ENCODE peak calls at places on chromosome 4, in four cellular contexts. F, C, S and Y are unnamed samples. For H3K4me1, the result is how much of the 10 kb centered on the place peaks cover.

GRCh38 chr4:100641326-100641725 is 123.5 kb upstream of the EMCN start:
- DNase-seq in S (no peak), C (no peak), F (no peak), Y (no peak)

GRCh38 chr4:77052352-77052751 is 23.4 kb downstream of the CCNI start:
- DNase-seq in C (peak), F (peak), S (no peak), Y (peak)

GRCh38 chr4:77082886-77083608 is 7.3 kb upstream of the CCNI start:
- DNase-seq in C (no peak), F (no peak), S (no peak), Y (no peak)

GRCh38 chr4:176359590-176359989 is 39.8 kb downstream of the SPCS3 start:
- DNase-seq in C (no peak), F (no peak), S (no peak), Y (no peak)

GRCh38 chr4:86442881-86443280 is 83.0 kb upstream of the MAPK10 start:
- DNase-seq in C (no peak), S (no peak), F (no peak), Y (no peak)

GRCh38 chr4:82201805-82202636 is 171.8 kb downstream of the HNRNPD start:
- DNase-seq in S (no peak), C (peak), F (peak), Y (peak)

GRCh38 chr4:183335369-183335940 is 13.2 kb upstream of the CLDN24 start:
- DNase-seq in F (no peak), S (no peak), C (no peak), Y (peak)

GRCh38 chr4:169239236-169239905 is 31.4 kb downstream of the SH3RF1 start:
- DNase-seq in S (no peak), C (no peak), F (no peak), Y (no peak)

GRCh38 chr4:8585186-8585585 is 5.0 kb downstream of the GPR78 start:
- DNase-seq in F (no peak), S (peak), C (peak), Y (no peak)

GRCh38 chr4:80202190-80202711 is 4.9 kb downstream of the PRDM8 start:
- DNase-seq in C (peak), F (peak), S (peak), Y (peak)

GRCh38 chr4:41185614-41186609 is 28.4 kb downstream of the APBB2 start:
- DNase-seq in S (no peak), C (no peak), F (no peak), Y (no peak)

GRCh38 chr4:169404959-169405358 is 134.2 kb upstream of the SH3RF1 start:
- DNase-seq in C (no peak), S (no peak), F (no peak), Y (no peak)

GRCh38 chr4:4840351-4840750 is 19.1 kb upstream of the MSX1 start:
- DNase-seq in C (no peak), F (no peak), S (no peak), Y (no peak)

GRCh38 chr4:83644677-83645639 is 109.0 kb downstream of the GPAT3 start:
- DNase-seq in C (peak), S (no peak), F (peak), Y (peak)

GRCh38 chr4:57373971-57374370 is 263.8 kb upstream of the IGFBP7 start:
- DNase-seq in F (no peak), S (no peak), C (no peak), Y (no peak)
- H3K4me3 ChIP-seq in F (no peak), S (no peak), C (no peak), Y (no peak)

GRCh38 chr4:92344216-92344615 is 40.5 kb downstream of the GRID2 start:
- DNase-seq in S (no peak), F (no peak), C (no peak), Y (no peak)
- H3K4me1 ChIP-seq in S (under half), F (under half), C (under half), Y (under half)

GRCh38 chr4:124334119-124334518 is 378.4 kb downstream of the ANKRD50 start:
- DNase-seq in F (no peak), S (no peak), C (peak), Y (peak)
- TF ChIP-seq CTCF in F (no peak), S (peak), C (peak), Y (peak)

GRCh38 chr4:119743644-119744043 is 115.0 kb upstream of the PDE5A start:
- DNase-seq in S (no peak), C (no peak), F (no peak), Y (no peak)

GRCh38 chr4:119748853-119749252 is 120.2 kb upstream of the PDE5A start:
- DNase-seq in F (no peak), S (no peak), C (no peak), Y (no peak)

GRCh38 chr4:119744580-119744979 is 116.0 kb upstream of the PDE5A start:
- DNase-seq in F (no peak), S (no peak), C (no peak), Y (no peak)

GRCh38 chr4:119750048-119750447 is 121.4 kb upstream of the PDE5A start:
- DNase-seq in C (no peak), F (no peak), S (no peak), Y (no peak)

DNA sequence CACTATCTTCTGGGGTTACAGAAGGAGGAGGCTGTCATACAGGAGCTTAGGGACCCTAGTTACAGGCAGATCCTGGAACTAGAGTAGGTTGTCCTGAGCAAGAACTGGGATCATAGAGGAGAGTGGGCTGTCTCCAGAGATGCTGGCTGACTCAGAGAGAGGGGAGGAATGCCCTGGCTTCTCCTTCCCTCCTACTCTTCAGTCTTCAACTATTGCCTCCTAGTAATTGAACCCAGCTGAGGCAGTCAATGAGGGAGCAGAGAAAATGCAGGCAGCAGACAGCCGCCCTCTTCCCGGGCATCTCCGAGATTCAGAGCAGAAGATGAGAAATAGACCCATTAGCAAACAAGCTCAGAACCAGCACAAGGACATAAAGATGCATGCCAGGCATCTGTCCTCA is 118.3 kb upstream of the PDE5A start:
- DNase-seq in C (no peak), F (no peak), S (no peak), Y (no peak)
- H3K4me3 ChIP-seq in C (no peak), F (no peak), S (no peak), Y (no peak)

GRCh38 chr4:2858451-2859217 is 15.0 kb downstream of the ADD1 start:
- DNase-seq in F (no peak), C (no peak), S (no peak), Y (peak)

GRCh38 chr4:2855584-2855983 is 11.9 kb downstream of the ADD1 start:
- DNase-seq in F (no peak), S (no peak), C (no peak), Y (no peak)

GRCh38 chr4:2857349-2857927 is 13.8 kb downstream of the ADD1 start:
- DNase-seq in S (no peak), F (no peak), C (no peak), Y (no peak)

GRCh38 chr4:2859514-2859913 is 15.9 kb downstream of the ADD1 start:
- DNase-seq in F (no peak), S (no peak), C (no peak), Y (no peak)

GRCh38 chr4:2856266-2856665 is 12.6 kb downstream of the ADD1 start:
- DNase-seq in S (no peak), F (no peak), C (no peak), Y (no peak)
- H3K4me1 ChIP-seq in S (under half), F (half or more), C (half or more), Y (under half)

GRCh38 chr4:26197018-26197779 is 123.6 kb upstream of the RBPJ start:
- DNase-seq in S (no peak), C (no peak), F (peak), Y (no peak)

GRCh38 chr4:26194764-26195163 is 126.0 kb upstream of the RBPJ start:
- DNase-seq in C (no peak), F (no peak), S (no peak), Y (no peak)

GRCh38 chr4:26191353-26191752 is 129.5 kb upstream of the RBPJ start:
- DNase-seq in S (no peak), F (no peak), C (peak), Y (no peak)

GRCh38 chr4:26196567-26196966 is 124.2 kb upstream of the RBPJ start:
- DNase-seq in F (no peak), S (no peak), C (no peak), Y (no peak)

GRCh38 chr4:26192921-26193894 is 127.6 kb upstream of the RBPJ start:
- DNase-seq in S (no peak), C (no peak), F (no peak), Y (no peak)
- TF ChIP-seq CTCF in S (no peak), C (no peak), F (no peak), Y (no peak)